ENCODE peak calls at places on chromosome 10, in five cellular contexts. Z, P, J, S and G are unnamed samples.

GRCh38 chr10:101563497-101564040 is 24.5 kb downstream of the POLL start:
- DNase-seq in Z (no peak), P (no peak), J (no peak), S (no peak), G (no peak)

GRCh38 chr10:119413738-119414611 is 128.5 kb downstream of the RGS10 start:
- DNase-seq in Z (no peak), P (no peak), J (no peak), S (no peak), G (no peak)

GRCh38 chr10:117374506-117375359 is 507 bp downstream of the PDZD8 start:
- DNase-seq in Z (peak; percentile 66), P (no peak), J (peak; percentile 35), S (peak; percentile 66), G (peak; percentile 92)

GRCh38 chr10:14879055-14879800 is 562 bp downstream of the SUV39H2 start:
- DNase-seq in Z (peak; percentile 52), P (no peak), J (peak; percentile 29), S (peak; percentile 52), G (no peak)

GRCh38 chr10:78909268-78909667 is 159.5 kb upstream of the ZMIZ1 start:
- DNase-seq in Z (no peak), P (no peak), J (no peak), S (no peak), G (peak; percentile 44)

GRCh38 chr10:101780818-101781654 is 2.2 kb downstream of the NPM3 start:
- DNase-seq in Z (peak; percentile 82), P (peak; percentile 78), J (no peak), S (peak; percentile 75), G (peak; percentile 90)

GRCh38 chr10:128047991-128048826 is 78.0 kb downstream of the MKI67 start:
- DNase-seq in Z (no peak), P (no peak), J (no peak), S (no peak), G (peak; percentile 82)

GRCh38 chr10:90458054-90458453 is 399.8 kb downstream of the HTR7 start:
- DNase-seq in Z (no peak), P (no peak), J (no peak), S (no peak), G (no peak)

GRCh38 chr10:6211341-6212265 is 8.9 kb downstream of the PFKFB3 start:
- DNase-seq in Z (peak; percentile 32), P (peak; percentile 44), J (no peak), S (no peak), G (no peak)

GRCh38 chr10:103504181-103504783 is 10.8 kb downstream of the NEURL1 start:
- DNase-seq in Z (no peak), P (no peak), J (no peak), S (no peak), G (peak; percentile 76)

GRCh38 chr10:4767033-4767814 is 58.8 kb upstream of the AKR1E2 start:
- DNase-seq in Z (peak; percentile 30), P (no peak), J (peak; percentile 28), S (no peak), G (no peak)

GRCh38 chr10:125057158-125058001 is 103.0 kb downstream of the CTBP2 start:
- DNase-seq in Z (no peak), P (peak; percentile 55), J (peak; percentile 87), S (no peak), G (peak; percentile 74)

GRCh38 chr10:122271076-122271475 is at the start of gene BTBD16:
- DNase-seq in Z (no peak), P (no peak), J (no peak), S (no peak), G (peak; percentile 44)

GRCh38 chr10:13703101-13703818 is 116.5 kb downstream of the PRPF18 start:
- DNase-seq in Z (no peak), P (no peak), J (no peak), S (no peak), G (no peak)
- H3K4me3 ChIP-seq in Z (no peak overlapping the region), P (no peak overlapping the region), J (no peak overlapping the region), S (no peak overlapping the region), G (no peak overlapping the region)

GRCh38 chr10:8396675-8397074 is 342.2 kb downstream of the GATA3 start:
- DNase-seq in Z (no peak), P (no peak), J (no peak), S (no peak), G (no peak)
- H3K27ac ChIP-seq in Z (no peak overlapping the region), P (no peak overlapping the region), J (no peak overlapping the region), S (no peak overlapping the region), G (no peak overlapping the region)

GRCh38 chr10:80203835-80204148 is 1.5 kb downstream of the ANXA11 start:
- DNase-seq in Z (no peak), P (no peak), J (no peak), S (no peak), G (no peak)
- H3K4me3 ChIP-seq in Z (peak overlapping the region; percentile 73), P (peak overlapping the region; percentile 94), J (peak overlapping the region; percentile 96), S (peak overlapping the region; percentile 71), G (peak overlapping the region; percentile 84)

GRCh38 chr10:36675458-36675880 is 449.9 kb upstream of the ANKRD30A start:
- DNase-seq in Z (no peak), P (no peak), J (no peak), S (no peak), G (no peak)
- H3K27ac ChIP-seq in Z (no peak overlapping the region), P (no peak overlapping the region), J (no peak overlapping the region), S (no peak overlapping the region), G (no peak overlapping the region)